ENCODE peak calls at places on chromosomes 13 and 19, in seven cellular contexts. One of them, this sample, is unnamed.

GRCh38 chr13:87234981-87235380 is 436.2 kb upstream of the SLITRK5 start:
- DNase-seq in AG04450: no peak
- DNase-seq in pancreas: no peak
- DNase-seq in lower lobe of right lung: no peak
- DNase-seq in IMR-90: peak; percentile 64
- DNase-seq in heart right ventricle: no peak
- DNase-seq in adrenal gland: no peak
- DNase-seq in this sample: peak; percentile 28

GRCh38 chr19:30379841-30380610 is 7.8 kb downstream of the ZNF536 start:
- DNase-seq in AG04450: no peak
- DNase-seq in pancreas: no peak
- DNase-seq in lower lobe of right lung: no peak
- DNase-seq in IMR-90: no peak
- DNase-seq in heart right ventricle: no peak
- DNase-seq in adrenal gland: no peak
- DNase-seq in this sample: no peak

GRCh38 chr19:50512112-50512998 is 1.4 kb downstream of the ASPDH start:
- DNase-seq in AG04450: no peak
- DNase-seq in pancreas: no peak
- DNase-seq in lower lobe of right lung: peak; percentile 57
- DNase-seq in IMR-90: no peak
- DNase-seq in heart right ventricle: no peak
- DNase-seq in adrenal gland: peak; percentile 42
- DNase-seq in this sample: no peak

GRCh38 chr19:16416574-16416973 is 55.2 kb downstream of the EPS15L1 start:
- DNase-seq in AG04450: no peak
- DNase-seq in pancreas: no peak
- DNase-seq in lower lobe of right lung: no peak
- DNase-seq in IMR-90: peak; percentile 10
- DNase-seq in heart right ventricle: no peak
- DNase-seq in adrenal gland: no peak
- DNase-seq in this sample: no peak

GRCh38 chr19:3776479-3777040 is 4.5 kb upstream of the RAX2 start:
- DNase-seq in AG04450: no peak
- DNase-seq in pancreas: no peak
- DNase-seq in lower lobe of right lung: no peak
- DNase-seq in IMR-90: no peak
- DNase-seq in heart right ventricle: no peak
- DNase-seq in adrenal gland: no peak
- DNase-seq in this sample: no peak

GRCh38 chr13:110358381-110358780 is 51.3 kb downstream of the COL4A2 start:
- DNase-seq in AG04450: no peak
- DNase-seq in pancreas: no peak
- DNase-seq in lower lobe of right lung: no peak
- DNase-seq in IMR-90: no peak
- DNase-seq in heart right ventricle: no peak
- DNase-seq in adrenal gland: no peak
- DNase-seq in this sample: no peak

GRCh38 chr13:78609464-78610205 is 6.3 kb upstream of the POU4F1 start:
- DNase-seq in AG04450: no peak
- DNase-seq in pancreas: no peak
- DNase-seq in lower lobe of right lung: no peak
- DNase-seq in IMR-90: no peak
- DNase-seq in heart right ventricle: no peak
- DNase-seq in adrenal gland: no peak
- DNase-seq in this sample: no peak

GRCh38 chr13:112806761-112807652 is 117.2 kb downstream of the ATP11A start:
- DNase-seq in AG04450: no peak
- DNase-seq in pancreas: no peak
- DNase-seq in lower lobe of right lung: no peak
- DNase-seq in IMR-90: peak; percentile 47
- DNase-seq in heart right ventricle: no peak
- DNase-seq in adrenal gland: peak; percentile 69
- DNase-seq in this sample: no peak

GRCh38 chr13:104011505-104012270 is 945.5 kb upstream of the SLC10A2 start:
- DNase-seq in AG04450: no peak
- DNase-seq in pancreas: peak; percentile 26
- DNase-seq in lower lobe of right lung: no peak
- DNase-seq in IMR-90: no peak
- DNase-seq in heart right ventricle: no peak
- DNase-seq in adrenal gland: no peak
- DNase-seq in this sample: peak; percentile 21

GRCh38 chr19:46408611-46409039 is 4.7 kb downstream of the CCDC8 start:
- DNase-seq in AG04450: no peak
- DNase-seq in pancreas: peak; percentile 37
- DNase-seq in lower lobe of right lung: peak; percentile 88
- DNase-seq in IMR-90: peak; percentile 28
- DNase-seq in heart right ventricle: peak; percentile 78
- DNase-seq in adrenal gland: peak; percentile 73
- DNase-seq in this sample: peak; percentile 87

GRCh38 chr13:106989866-106990265 is 421.9 kb upstream of the ARGLU1 start:
- DNase-seq in AG04450: no peak
- DNase-seq in pancreas: no peak
- DNase-seq in lower lobe of right lung: no peak
- DNase-seq in IMR-90: no peak
- DNase-seq in heart right ventricle: no peak
- DNase-seq in adrenal gland: no peak
- DNase-seq in this sample: no peak

GRCh38 chr19:28454083-28454482 is 758.9 kb downstream of the UQCRFS1 start:
- DNase-seq in AG04450: no peak
- DNase-seq in pancreas: no peak
- DNase-seq in lower lobe of right lung: no peak
- DNase-seq in IMR-90: no peak
- DNase-seq in heart right ventricle: no peak
- DNase-seq in adrenal gland: no peak
- DNase-seq in this sample: no peak

GRCh38 chr13:20772401-20773131 is 1.2 kb downstream of the EEF1AKMT1 start:
- DNase-seq in AG04450: no peak
- DNase-seq in pancreas: no peak
- DNase-seq in lower lobe of right lung: no peak
- DNase-seq in IMR-90: peak; percentile 1
- DNase-seq in heart right ventricle: no peak
- DNase-seq in adrenal gland: no peak
- DNase-seq in this sample: peak; percentile 64

GRCh38 chr13:36133950-36134349 is 2.8 kb upstream of the DCLK1 start:
- DNase-seq in AG04450: no peak
- DNase-seq in pancreas: no peak
- DNase-seq in lower lobe of right lung: no peak
- DNase-seq in IMR-90: no peak
- DNase-seq in heart right ventricle: no peak
- DNase-seq in adrenal gland: no peak
- DNase-seq in this sample: no peak

GRCh38 chr19:34228762-34229161 is 25.6 kb upstream of the GARRE1 start:
- DNase-seq in AG04450: no peak
- DNase-seq in pancreas: no peak
- DNase-seq in lower lobe of right lung: no peak
- DNase-seq in IMR-90: no peak
- DNase-seq in heart right ventricle: no peak
- DNase-seq in adrenal gland: no peak
- DNase-seq in this sample: no peak

GRCh38 chr19:7829162-7829520 is 877 bp upstream of the EVI5L start:
- DNase-seq in AG04450: no peak
- DNase-seq in pancreas: no peak
- DNase-seq in lower lobe of right lung: no peak
- DNase-seq in IMR-90: no peak
- DNase-seq in heart right ventricle: no peak
- DNase-seq in adrenal gland: no peak
- DNase-seq in this sample: no peak

GRCh38 chr13:41454170-41454569 is 3.2 kb upstream of the RGCC start:
- DNase-seq in AG04450: no peak
- DNase-seq in pancreas: no peak
- DNase-seq in lower lobe of right lung: no peak
- DNase-seq in IMR-90: no peak
- DNase-seq in heart right ventricle: no peak
- DNase-seq in adrenal gland: no peak
- DNase-seq in this sample: no peak

GRCh38 chr13:60754211-60754610 is 357.2 kb downstream of the TDRD3 start:
- DNase-seq in AG04450: no peak
- DNase-seq in pancreas: no peak
- DNase-seq in lower lobe of right lung: no peak
- DNase-seq in IMR-90: no peak
- DNase-seq in heart right ventricle: peak; percentile 4
- DNase-seq in adrenal gland: no peak
- DNase-seq in this sample: no peak

GRCh38 chr13:24138911-24139310 is 21.6 kb upstream of the SPATA13 start:
- DNase-seq in AG04450: no peak
- DNase-seq in pancreas: no peak
- DNase-seq in lower lobe of right lung: no peak
- DNase-seq in IMR-90: no peak
- DNase-seq in heart right ventricle: no peak
- DNase-seq in adrenal gland: no peak
- DNase-seq in this sample: no peak

GRCh38 chr19:32924200-32924599 is 47.6 kb downstream of the CEP89 start:
- DNase-seq in AG04450: peak; percentile 8
- DNase-seq in pancreas: no peak
- DNase-seq in lower lobe of right lung: no peak
- DNase-seq in IMR-90: peak; percentile 59
- DNase-seq in heart right ventricle: no peak
- DNase-seq in adrenal gland: peak; percentile 70
- DNase-seq in this sample: peak; percentile 44

GRCh38 chr19:32223595-32224370 is 121.6 kb upstream of the ZNF507 start:
- DNase-seq in AG04450: no peak
- DNase-seq in pancreas: no peak
- DNase-seq in lower lobe of right lung: no peak
- DNase-seq in IMR-90: no peak
- DNase-seq in heart right ventricle: no peak
- DNase-seq in adrenal gland: no peak
- DNase-seq in this sample: no peak

GRCh38 chr13:20001351-20001750 is 42.8 kb downstream of the ZMYM2 start:
- DNase-seq in AG04450: no peak
- DNase-seq in pancreas: no peak
- DNase-seq in lower lobe of right lung: no peak
- DNase-seq in IMR-90: peak; percentile 21
- DNase-seq in heart right ventricle: no peak
- DNase-seq in adrenal gland: no peak
- DNase-seq in this sample: peak; percentile 76

GRCh38 chr13:100443278-100443997 is 145.2 kb downstream of the GGACT start:
- DNase-seq in AG04450: no peak
- DNase-seq in pancreas: no peak
- DNase-seq in lower lobe of right lung: no peak
- DNase-seq in IMR-90: no peak
- DNase-seq in heart right ventricle: no peak
- DNase-seq in adrenal gland: no peak
- DNase-seq in this sample: no peak

GRCh38 chr13:31352467-31352866 is 152.7 kb downstream of the B3GLCT start:
- DNase-seq in AG04450: no peak
- DNase-seq in pancreas: no peak
- DNase-seq in lower lobe of right lung: no peak
- DNase-seq in IMR-90: no peak
- DNase-seq in heart right ventricle: no peak
- DNase-seq in adrenal gland: no peak
- DNase-seq in this sample: no peak

GRCh38 chr19:48644355-48644754 is 1.6 kb downstream of the CA11 start:
- DNase-seq in AG04450: no peak
- DNase-seq in pancreas: no peak
- DNase-seq in lower lobe of right lung: no peak
- DNase-seq in IMR-90: no peak
- DNase-seq in heart right ventricle: no peak
- DNase-seq in adrenal gland: no peak
- DNase-seq in this sample: no peak

GRCh38 chr13:21124853-21125252 is 51.5 kb downstream of the SKA3 start:
- DNase-seq in AG04450: no peak
- DNase-seq in pancreas: no peak
- DNase-seq in lower lobe of right lung: no peak
- DNase-seq in IMR-90: peak; percentile 63
- DNase-seq in heart right ventricle: no peak
- DNase-seq in adrenal gland: no peak
- DNase-seq in this sample: peak; percentile 69

GRCh38 chr19:55147408-55148251 is 1.4 kb downstream of the TNNT1 start:
- DNase-seq in AG04450: no peak
- DNase-seq in pancreas: no peak
- DNase-seq in lower lobe of right lung: no peak
- DNase-seq in IMR-90: no peak
- DNase-seq in heart right ventricle: no peak
- DNase-seq in adrenal gland: no peak
- DNase-seq in this sample: no peak
- H3K4me3 ChIP-seq in AG04450: no peak overlapping the region
- H3K4me3 ChIP-seq in pancreas: no peak overlapping the region
- H3K4me3 ChIP-seq in lower lobe of right lung: no peak overlapping the region
- H3K4me3 ChIP-seq in IMR-90: no peak overlapping the region
- H3K4me3 ChIP-seq in heart right ventricle: no peak overlapping the region
- H3K4me3 ChIP-seq in adrenal gland: no peak overlapping the region
- H3K4me3 ChIP-seq in this sample: no peak overlapping the region

GRCh38 chr13:26343816-26344215 is 89.9 kb downstream of the CDK8 start:
- DNase-seq in AG04450: no peak
- DNase-seq in pancreas: no peak
- DNase-seq in lower lobe of right lung: no peak
- DNase-seq in IMR-90: no peak
- DNase-seq in heart right ventricle: no peak
- DNase-seq in adrenal gland: no peak
- DNase-seq in this sample: peak; percentile 32
- TF ChIP-seq CTCF in AG04450: no peak
- TF ChIP-seq CTCF in pancreas: no peak
- TF ChIP-seq CTCF in lower lobe of right lung: no peak
- TF ChIP-seq CTCF in IMR-90: no peak
- TF ChIP-seq CTCF in heart right ventricle: no peak
- TF ChIP-seq CTCF in adrenal gland: no peak
- TF ChIP-seq CTCF in this sample: no peak

DNA sequence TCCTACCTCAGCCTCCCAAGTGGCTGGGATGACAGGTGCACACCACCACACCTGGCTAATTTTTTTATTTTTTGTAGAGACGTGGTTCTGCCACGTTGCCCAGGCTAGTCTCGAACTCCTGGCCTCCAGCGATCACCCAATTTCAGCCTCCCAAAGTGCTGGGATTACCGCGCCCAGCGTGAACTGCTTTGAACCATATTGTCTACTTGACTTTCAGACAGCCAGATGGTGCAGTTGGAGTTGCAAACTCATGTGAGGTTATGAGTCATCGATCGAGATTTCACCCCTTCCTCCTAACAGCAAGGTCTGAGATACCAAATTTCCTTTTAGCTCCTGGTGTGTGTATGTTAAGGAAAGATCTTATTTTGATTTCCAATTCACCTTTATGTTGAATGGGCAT is 2.7 kb downstream of the SLC27A1 start:
- DNase-seq in AG04450: peak; percentile 57
- DNase-seq in pancreas: no peak
- DNase-seq in lower lobe of right lung: no peak
- DNase-seq in IMR-90: peak; percentile 90
- DNase-seq in heart right ventricle: no peak
- DNase-seq in adrenal gland: no peak
- DNase-seq in this sample: peak; percentile 81
- H3K4me3 ChIP-seq in AG04450: no peak overlapping the region
- H3K4me3 ChIP-seq in pancreas: no peak overlapping the region
- H3K4me3 ChIP-seq in lower lobe of right lung: no peak overlapping the region
- H3K4me3 ChIP-seq in IMR-90: no peak overlapping the region
- H3K4me3 ChIP-seq in heart right ventricle: no peak overlapping the region
- H3K4me3 ChIP-seq in adrenal gland: no peak overlapping the region
- H3K4me3 ChIP-seq in this sample: no peak overlapping the region

DNA sequence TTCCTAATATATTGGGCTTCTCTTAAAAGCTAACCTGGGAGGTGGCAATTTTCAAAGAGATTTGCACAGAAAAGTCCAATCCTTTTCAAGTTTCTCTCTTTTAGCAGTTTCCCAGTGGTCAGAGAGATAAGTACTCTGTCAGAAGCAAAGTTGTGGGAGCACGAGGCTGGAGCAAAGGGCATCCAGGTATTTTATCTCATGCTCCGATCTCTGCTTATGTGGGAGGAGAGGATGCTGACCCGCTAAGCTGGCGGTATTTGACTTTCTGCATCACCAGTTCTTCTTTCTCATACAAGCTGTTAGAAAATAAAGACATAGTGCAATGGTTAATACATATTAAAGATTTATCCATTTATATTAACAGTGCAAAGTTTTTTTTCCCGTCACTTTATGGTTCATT is 1025.1 kb downstream of the EFNB2 start:
- DNase-seq in AG04450: no peak
- DNase-seq in pancreas: no peak
- DNase-seq in lower lobe of right lung: no peak
- DNase-seq in IMR-90: no peak
- DNase-seq in heart right ventricle: no peak
- DNase-seq in adrenal gland: no peak
- DNase-seq in this sample: no peak
- TF ChIP-seq CTCF in AG04450: no peak
- TF ChIP-seq CTCF in pancreas: no peak
- TF ChIP-seq CTCF in lower lobe of right lung: no peak
- TF ChIP-seq CTCF in IMR-90: no peak
- TF ChIP-seq CTCF in heart right ventricle: no peak
- TF ChIP-seq CTCF in adrenal gland: no peak
- TF ChIP-seq CTCF in this sample: no peak